ENCODE peak calls at places on chromosomes 5 and 9, in eight cellular contexts. H is ovary; Y is WTC11; B is heart right ventricle; Q is CD4-positive, alpha-beta T cell; G is fibroblast of pulmonary artery; W is AG10803; F is left lung. A is an unnamed sample.

GRCh38 chr5:84204772-84205171 is 179.9 kb downstream of the EDIL3 start:
- DNase-seq in H (no peak), Y (no peak), B (no peak), Q (no peak), G (no peak), W (no peak), F (no peak), A (no peak)

GRCh38 chr9:126806336-126806735 is 1.5 kb downstream of the ZBTB43 start:
- DNase-seq in H (no peak), Y (no peak), B (no peak), Q (no peak), G (peak; percentile 55), W (peak; percentile 61), F (no peak), A (peak; percentile 56)

GRCh38 chr9:8856686-8857329 is 1057.2 kb upstream of the DMAC1 start:
- DNase-seq in H (no peak), Y (no peak), B (no peak), Q (no peak), G (no peak), W (no peak), F (no peak), A (no peak)

GRCh38 chr9:20693068-20693467 is 9.0 kb downstream of the FOCAD start:
- DNase-seq in H (no peak), Y (no peak), B (no peak), Q (no peak), G (peak; percentile 38), W (peak; percentile 45), F (no peak), A (peak; percentile 47)

GRCh38 chr9:106613250-106613737 is 249.7 kb upstream of the ZNF462 start:
- DNase-seq in H (no peak), Y (no peak), B (peak; percentile 13), Q (no peak), G (no peak), W (no peak), F (peak; percentile 67), A (no peak)

GRCh38 chr5:59484618-59485017 is 408.9 kb downstream of the PDE4D start:
- DNase-seq in H (no peak), Y (no peak), B (no peak), Q (no peak), G (no peak), W (no peak), F (no peak), A (no peak)

GRCh38 chr5:91641730-91642350 is 258.7 kb upstream of the ARRDC3 start:
- DNase-seq in H (no peak), Y (no peak), B (no peak), Q (no peak), G (peak; percentile 64), W (peak; percentile 34), F (no peak), A (peak; percentile 60)

GRCh38 chr5:83253731-83254130 is 176.4 kb downstream of the XRCC4 start:
- DNase-seq in H (no peak), Y (no peak), B (no peak), Q (no peak), G (no peak), W (peak; percentile 29), F (no peak), A (no peak)

GRCh38 chr5:111511174-111512025 is 935 bp downstream of the STARD4 start:
- DNase-seq in H (no peak), Y (no peak), B (no peak), Q (no peak), G (peak; percentile 38), W (peak; percentile 29), F (no peak), A (peak; percentile 53)

GRCh38 chr9:113690055-113690740 is 185.9 kb upstream of the ZNF618 start:
- DNase-seq in H (no peak), Y (no peak), B (no peak), Q (no peak), G (no peak), W (no peak), F (no peak), A (no peak)

GRCh38 chr9:130240410-130241197 is 25.0 kb upstream of the HMCN2 start:
- DNase-seq in H (no peak), Y (peak; percentile 52), B (peak; percentile 67), Q (no peak), G (peak; percentile 77), W (peak; percentile 59), F (no peak), A (peak; percentile 79)

GRCh38 chr5:137304227-137304874 is 194.8 kb downstream of the SPOCK1 start:
- DNase-seq in H (no peak), Y (no peak), B (peak; percentile 38), Q (no peak), G (no peak), W (no peak), F (no peak), A (no peak)

GRCh38 chr5:119330367-119331183 is 25.2 kb upstream of the TNFAIP8 start:
- DNase-seq in H (no peak), Y (no peak), B (no peak), Q (peak; percentile 41), G (no peak), W (no peak), F (no peak), A (no peak)

GRCh38 chr9:136110082-136111061 is 8.3 kb downstream of the TMEM250 start:
- DNase-seq in H (no peak), Y (no peak), B (no peak), Q (no peak), G (peak; percentile 30), W (peak; percentile 22), F (no peak), A (peak; percentile 39)

GRCh38 chr5:33423018-33423630 is 17.6 kb upstream of the TARS1 start:
- DNase-seq in H (no peak), Y (no peak), B (no peak), Q (no peak), G (peak; percentile 76), W (peak; percentile 63), F (no peak), A (peak; percentile 75)

DNA sequence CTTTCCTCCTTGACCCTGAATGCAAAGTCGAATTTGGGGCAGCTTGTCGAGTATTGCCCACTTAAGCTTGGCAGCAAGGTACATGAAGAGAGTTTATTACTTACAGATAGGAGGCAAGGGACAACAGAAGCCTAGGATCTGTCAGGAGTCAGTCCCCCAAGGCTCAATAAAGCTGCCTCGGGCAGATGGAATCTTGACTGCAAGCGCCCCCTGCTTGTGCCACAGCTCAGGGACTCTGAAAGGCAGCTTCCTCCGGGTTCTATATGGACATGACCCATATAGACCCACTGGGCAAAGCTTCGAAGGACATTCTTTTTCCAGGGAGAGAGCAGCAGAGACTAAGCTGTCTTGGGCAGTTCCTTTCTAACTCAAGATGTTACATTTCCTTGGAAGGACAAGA is 971.5 kb downstream of the EFNA5 start:
- DNase-seq in H (no peak), Y (peak; percentile 69), B (no peak), Q (no peak), G (no peak), W (no peak), F (no peak), A (no peak)
- TF ChIP-seq CTCF in H (no peak), Y (no peak), B (no peak), Q (no peak), G (no peak), W (no peak), F (no peak), A (peak; percentile 1)

DNA sequence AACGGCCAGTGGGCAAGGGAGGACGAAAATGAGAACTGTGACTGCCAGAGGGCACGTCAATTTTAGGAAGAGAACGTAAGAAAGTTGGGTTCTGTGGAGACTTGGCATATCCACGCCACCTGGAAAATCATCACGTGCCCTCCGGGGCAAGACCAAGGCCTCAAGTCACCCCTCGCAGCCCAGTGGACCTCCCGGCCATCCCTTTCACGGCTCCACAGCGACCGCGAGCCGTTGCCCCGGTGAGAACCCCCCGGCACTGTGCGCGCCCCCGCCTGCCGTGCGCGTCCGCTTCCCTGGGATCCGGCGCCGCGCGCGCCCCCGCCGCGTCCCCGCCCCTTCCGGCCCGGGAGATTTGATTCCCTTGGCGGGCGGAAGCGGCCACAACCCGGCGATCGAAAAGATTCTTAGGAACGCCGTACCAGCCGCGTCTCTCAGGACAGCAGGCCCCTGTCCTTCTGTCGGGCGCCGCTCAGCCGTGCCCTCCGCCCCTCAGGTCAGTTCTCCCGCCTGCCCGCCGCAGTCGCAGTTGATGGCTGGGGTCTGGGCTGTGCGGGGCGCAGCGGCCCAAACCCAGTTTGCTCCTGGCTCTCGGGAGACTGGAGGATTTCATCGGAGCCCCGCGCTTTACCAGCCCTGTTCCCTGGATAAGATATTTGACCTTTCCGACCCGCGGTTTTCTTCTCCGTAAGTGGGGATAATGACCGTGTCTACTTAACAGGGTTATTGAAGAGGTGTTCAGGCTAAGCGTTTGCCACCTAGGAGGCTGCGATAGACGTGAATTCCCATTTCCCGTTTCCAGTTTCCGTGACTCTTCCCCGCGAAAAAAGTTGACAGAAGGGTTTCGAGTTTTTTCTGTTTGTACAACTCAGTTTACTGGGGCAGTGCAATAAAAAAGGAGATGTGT is at the start of gene MELK:
- DNase-seq in H (peak; percentile 86), Y (peak; percentile 89), B (peak; percentile 72), Q (peak; percentile 79), G (peak; percentile 71), W (peak; percentile 72), F (peak; percentile 96), A (peak; percentile 78)
- TF ChIP-seq CTCF in H (no peak), Y (no peak), B (no peak), Q (no peak), G (no peak), W (no peak), F (no peak), A (no peak)

DNA sequence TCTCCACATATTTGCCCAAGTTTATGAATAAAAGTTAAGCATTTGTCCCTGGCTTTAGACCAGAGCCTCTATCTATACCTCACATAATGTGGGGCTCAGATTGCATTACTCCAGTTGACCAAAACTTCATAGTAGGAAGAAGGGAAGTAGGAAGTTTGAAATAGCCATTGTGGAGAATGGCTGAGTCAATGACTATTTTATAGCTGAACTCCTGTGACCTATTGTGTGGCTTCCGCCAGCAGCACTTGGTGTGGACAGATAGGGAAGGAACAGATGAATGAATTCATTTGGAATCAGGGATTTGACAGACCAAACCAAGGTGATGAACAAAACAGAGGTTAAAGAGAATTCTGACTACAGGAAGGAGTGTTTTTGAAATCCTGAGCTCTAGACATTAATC is 92.9 kb upstream of the LPAR1 start:
- DNase-seq in H (no peak), Y (no peak), B (no peak), Q (no peak), G (no peak), W (no peak), F (no peak), A (no peak)
- TF ChIP-seq CTCF in H (no peak), Y (no peak), B (no peak), Q (no peak), G (no peak), W (no peak), F (no peak), A (no peak)

DNA sequence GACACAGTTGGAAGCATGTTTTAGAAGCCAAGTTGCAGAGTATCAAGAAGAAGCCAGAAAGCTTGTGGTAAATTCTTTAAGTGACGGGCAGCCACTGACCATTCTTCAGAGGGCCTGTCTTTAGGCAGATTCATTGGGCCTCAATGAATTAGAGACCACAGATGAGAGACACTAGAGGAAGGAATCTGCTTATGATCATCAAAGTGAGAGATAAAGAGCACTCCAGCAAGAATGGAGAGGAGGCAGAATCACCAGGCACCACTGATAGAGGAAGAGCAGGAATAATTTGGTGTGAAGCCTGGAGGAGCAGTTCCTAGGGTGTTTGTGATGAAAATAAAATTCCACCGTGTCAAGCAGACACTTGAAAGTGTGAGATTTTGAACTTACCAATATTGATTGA is 365.9 kb upstream of the SLC30A5 start:
- DNase-seq in H (no peak), Y (no peak), B (no peak), Q (no peak), G (no peak), W (no peak), F (no peak), A (no peak)
- TF ChIP-seq CTCF in H (no peak), Y (no peak), B (no peak), Q (no peak), G (no peak), W (no peak), F (no peak), A (no peak)